ENCODE peak calls at places on chromosomes 6 and 20, in six cellular contexts. M, N, B, F, K and A are unnamed samples.

GRCh38 chr6:82704048-82704447 is 340.4 kb downstream of the TPBG start:
- DNase-seq in M (no peak), N (no peak), B (no peak), F (no peak), K (no peak), A (no peak)

GRCh38 chr6:116266803-116267202 is 12.9 kb downstream of the TSPYL1 start:
- DNase-seq in M (no peak), N (no peak), B (no peak), F (no peak), K (no peak), A (no peak)

GRCh38 chr6:75842732-75843131 is 93.7 kb downstream of the MYO6 start:
- DNase-seq in M (no peak), N (no peak), B (no peak), F (no peak), K (no peak), A (no peak)

GRCh38 chr6:118630067-118630466 is 21.3 kb downstream of the CEP85L start:
- DNase-seq in M (no peak), N (no peak), B (no peak), F (no peak), K (no peak), A (no peak)

GRCh38 chr6:15266423-15266996 is 20.6 kb downstream of the JARID2 start:
- DNase-seq in M (no peak), N (no peak), B (no peak), F (no peak), K (no peak), A (peak)

GRCh38 chr6:147947521-147947920 is 395.1 kb upstream of the SASH1 start:
- DNase-seq in M (peak), N (no peak), B (no peak), F (no peak), K (no peak), A (no peak)

GRCh38 chr6:40426341-40427066 is 160.7 kb downstream of the LRFN2 start:
- DNase-seq in M (no peak), N (no peak), B (no peak), F (no peak), K (no peak), A (no peak)

GRCh38 chr20:9286501-9286900 is 217.6 kb downstream of the PLCB4 start:
- DNase-seq in M (no peak), N (no peak), B (no peak), F (no peak), K (no peak), A (no peak)

GRCh38 chr6:145247677-145248419 is 487.5 kb downstream of the EPM2A start:
- DNase-seq in M (no peak), N (no peak), B (no peak), F (no peak), K (no peak), A (no peak)

GRCh38 chr6:10837009-10837691 is 1.2 kb downstream of the MAK start:
- DNase-seq in M (peak), N (peak), B (no peak), F (no peak), K (no peak), A (no peak)

GRCh38 chr6:11412011-11412424 is 125.5 kb upstream of the TMEM170B start:
- DNase-seq in M (no peak), N (no peak), B (no peak), F (no peak), K (no peak), A (no peak)

GRCh38 chr20:37053230-37053950 is 42.4 kb downstream of the RBL1 start:
- DNase-seq in M (no peak), N (no peak), B (no peak), F (no peak), K (no peak), A (no peak)

GRCh38 chr6:36666726-36667591 is 11.6 kb upstream of the CDKN1A start:
- DNase-seq in M (peak), N (no peak), B (no peak), F (peak), K (no peak), A (peak)

GRCh38 chr6:145490068-145490467 is 245.3 kb downstream of the EPM2A start:
- DNase-seq in M (no peak), N (no peak), B (no peak), F (no peak), K (no peak), A (no peak)

GRCh38 chr20:7938058-7938457 is 2.2 kb downstream of the HAO1 start:
- DNase-seq in M (no peak), N (no peak), B (no peak), F (no peak), K (no peak), A (no peak)

GRCh38 chr6:144295981-144296767 is 11.0 kb downstream of the UTRN start:
- DNase-seq in M (no peak), N (no peak), B (no peak), F (no peak), K (no peak), A (no peak)

GRCh38 chr6:138656278-138656803 is 117.2 kb upstream of the CCDC28A start:
- DNase-seq in M (no peak), N (no peak), B (no peak), F (no peak), K (no peak), A (no peak)

GRCh38 chr6:157550114-157550989 is 169.4 kb downstream of the ZDHHC14 start:
- DNase-seq in M (no peak), N (no peak), B (peak), F (peak), K (no peak), A (no peak)

GRCh38 chr6:150634641-150635292 is 35.1 kb downstream of the PLEKHG1 start:
- DNase-seq in M (no peak), N (no peak), B (no peak), F (no peak), K (no peak), A (no peak)

GRCh38 chr6:324116-324728 is 31.9 kb downstream of the DUSP22 start:
- DNase-seq in M (no peak), N (no peak), B (no peak), F (no peak), K (no peak), A (no peak)